ENCODE peak calls at places on chromosomes 11 and 22, in six cellular contexts. H is DND-41, Z is foreskin fibroblast, I is AG09309, M is fibroblast of lung, B is heart left ventricle. K is an unnamed sample.

GRCh38 chr11:75055511-75055910 is 41.2 kb downstream of the OR2AT4 start:
- DNase-seq in H (no peak), Z (no peak), I (no peak), M (peak; percentile 16), B (no peak), K (no peak)

GRCh38 chr11:67627788-67628624 is 1.7 kb downstream of the NUDT8 start:
- DNase-seq in H (no peak), Z (no peak), I (no peak), M (no peak), B (no peak), K (no peak)

GRCh38 chr11:15603208-15603607 is 488.5 kb downstream of the INSC start:
- DNase-seq in H (no peak), Z (no peak), I (no peak), M (no peak), B (peak; percentile 72), K (no peak)

GRCh38 chr11:9462172-9462799 is 1.5 kb downstream of the ZNF143 start:
- DNase-seq in H (no peak), Z (no peak), I (no peak), M (no peak), B (no peak), K (no peak)

GRCh38 chr11:72828692-72829101 is 14.5 kb downstream of the ATG16L2 start:
- DNase-seq in H (no peak), Z (no peak), I (no peak), M (no peak), B (no peak), K (no peak)

GRCh38 chr11:107608809-107609208 is 17.9 kb downstream of the ELMOD1 start:
- DNase-seq in H (no peak), Z (no peak), I (no peak), M (no peak), B (no peak), K (no peak)

GRCh38 chr11:123903932-123904331 is 2.0 kb downstream of the OR8D4 start:
- DNase-seq in H (no peak), Z (no peak), I (no peak), M (no peak), B (no peak), K (no peak)

GRCh38 chr11:67364783-67365525 is 8.4 kb downstream of the CLCF1 start:
- DNase-seq in H (no peak), Z (no peak), I (no peak), M (no peak), B (no peak), K (no peak)

GRCh38 chr22:44538071-44538470 is 40.0 kb upstream of the RTL6 start:
- DNase-seq in H (no peak), Z (peak; percentile 33), I (no peak), M (no peak), B (no peak), K (no peak)

GRCh38 chr11:130909650-130910049 is 6.6 kb downstream of the SNX19 start:
- DNase-seq in H (no peak), Z (peak; percentile 53), I (peak; percentile 37), M (peak; percentile 85), B (no peak), K (no peak)

GRCh38 chr22:34997921-34998320 is 68.0 kb upstream of the ISX start:
- DNase-seq in H (no peak), Z (no peak), I (no peak), M (no peak), B (no peak), K (no peak)

GRCh38 chr11:12201016-12201985 is 90.9 kb downstream of the MICAL2 start:
- DNase-seq in H (no peak), Z (peak; percentile 88), I (peak; percentile 70), M (peak; percentile 77), B (peak; percentile 86), K (peak; percentile 40)

GRCh38 chr22:24424001-24424900 is 3.1 kb upstream of the ADORA2A start:
- DNase-seq in H (no peak), Z (no peak), I (no peak), M (no peak), B (no peak), K (no peak)
- H3K4me3 ChIP-seq in H (no peak overlapping the region), Z (peak overlapping the region; percentile 31), I (peak overlapping the region; percentile 34), M (peak overlapping the region; percentile 54), B (peak overlapping the region; percentile 67), K (peak overlapping the region; percentile 45)

GRCh38 chr11:60902625-60903024 is 3.8 kb downstream of the PRPF19 start:
- DNase-seq in H (no peak), Z (no peak), I (no peak), M (no peak), B (no peak), K (no peak)

GRCh38 chr11:60897496-60897895 is 8.9 kb downstream of the PRPF19 start:
- DNase-seq in H (no peak), Z (no peak), I (no peak), M (no peak), B (no peak), K (no peak)

GRCh38 chr11:60899977-60900376 is 6.4 kb downstream of the PRPF19 start:
- DNase-seq in H (no peak), Z (no peak), I (no peak), M (no peak), B (no peak), K (no peak)

GRCh38 chr11:60899021-60899936 is 7.1 kb downstream of the PRPF19 start:
- DNase-seq in H (peak; percentile 50), Z (peak; percentile 67), I (no peak), M (peak; percentile 76), B (no peak), K (peak; percentile 58)

GRCh38 chr11:60900673-60901404 is 5.5 kb downstream of the PRPF19 start:
- DNase-seq in H (no peak), Z (no peak), I (no peak), M (no peak), B (no peak), K (no peak)
- TF ChIP-seq CTCF in H (no peak), Z (no peak), I (no peak), M (no peak), B (no peak), K (no peak)

DNA sequence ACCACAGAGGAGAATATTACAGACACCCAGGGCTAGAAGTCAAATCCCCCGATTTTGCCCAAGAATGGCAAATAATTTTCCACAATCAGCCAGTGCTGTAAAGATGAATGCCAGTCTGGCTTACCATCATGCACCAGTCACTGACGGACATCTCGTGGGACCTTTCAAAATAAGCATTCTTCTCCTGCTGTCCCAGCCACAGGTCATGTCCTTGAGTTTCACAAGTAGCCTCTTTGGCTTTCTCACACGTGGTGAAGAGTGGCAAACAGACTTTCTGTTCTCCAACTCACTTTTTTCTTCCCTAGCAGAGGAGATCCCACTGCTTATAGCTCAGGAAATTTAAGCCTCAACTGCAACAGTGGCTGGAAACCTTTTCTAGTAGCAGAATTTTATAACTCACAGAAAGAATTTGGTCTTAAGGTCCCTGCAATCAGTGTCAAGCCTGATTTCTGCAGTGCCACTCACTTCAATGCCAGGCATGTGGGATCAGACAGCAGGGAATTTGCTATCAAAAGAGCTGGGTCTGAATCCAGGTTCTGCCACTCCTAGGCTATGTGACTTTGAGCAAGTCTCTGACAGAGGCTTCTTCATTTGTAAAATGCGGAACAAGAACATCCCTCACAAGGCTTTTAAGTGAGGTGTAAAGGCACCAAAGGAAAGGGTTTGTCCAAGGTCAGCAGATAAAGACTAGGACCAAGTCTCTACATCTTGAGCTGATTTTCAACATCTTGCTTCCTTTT is 3.6 kb downstream of the PIK3IP1 start:
- DNase-seq in H (no peak), Z (no peak), I (no peak), M (no peak), B (no peak), K (no peak)
- H3K4me3 ChIP-seq in H (no peak overlapping the region), Z (no peak overlapping the region), I (no peak overlapping the region), M (no peak overlapping the region), B (no peak overlapping the region), K (no peak overlapping the region)

DNA sequence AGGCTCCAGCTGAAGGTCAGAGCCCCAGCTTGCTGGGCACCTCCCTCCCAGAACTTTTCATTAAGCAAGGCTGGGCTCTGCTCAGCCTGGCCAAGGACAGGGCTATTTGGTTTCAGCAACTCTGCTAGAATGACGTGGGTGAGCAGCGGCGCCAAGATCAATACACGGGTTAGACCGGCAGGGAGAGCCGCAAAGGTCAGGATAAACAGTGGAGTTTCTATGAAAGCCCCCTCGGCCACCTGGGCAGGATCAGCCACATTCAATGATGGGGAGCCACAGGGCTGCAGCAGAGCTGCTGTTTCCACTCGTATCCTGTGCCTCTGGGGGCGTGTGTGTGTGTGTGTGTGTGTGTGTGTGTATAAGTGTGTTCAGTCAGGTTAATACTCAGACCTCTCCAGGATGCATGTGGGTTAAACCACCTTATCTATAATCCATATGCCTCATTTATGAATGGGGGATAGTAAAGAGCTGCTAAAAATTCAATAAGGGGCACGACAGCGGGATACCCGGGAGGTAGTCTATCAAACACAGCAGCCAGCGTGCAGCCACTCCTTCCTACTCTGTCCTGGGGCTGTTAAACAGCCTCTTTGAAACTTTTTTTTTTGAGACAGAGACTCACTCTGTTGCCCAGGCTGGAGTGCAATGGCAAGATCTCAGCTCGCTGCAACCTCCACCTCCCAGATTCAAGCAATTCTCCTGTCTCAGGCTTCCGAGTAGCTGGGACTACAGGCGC is 34.8 kb downstream of the MYH9 start:
- DNase-seq in H (no peak), Z (no peak), I (no peak), M (peak; percentile 93), B (peak; percentile 70), K (no peak)
- TF ChIP-seq CTCF in H (no peak), Z (no peak), I (no peak), M (no peak), B (no peak), K (no peak)

GRCh38 chr11:62546244-62546936 is at the start of gene AHNAK:
- DNase-seq in H (no peak), Z (peak; percentile 79), I (no peak), M (peak; percentile 62), B (peak; percentile 90), K (no peak)
- H3K4me3 ChIP-seq in H (peak within 1 kb of the TSS; percentile 2), Z (peak within 1 kb of the TSS; percentile 90), I (peak within 1 kb of the TSS; percentile 98), M (peak within 1 kb of the TSS; percentile 98), B (peak within 1 kb of the TSS; percentile 100), K (peak within 1 kb of the TSS; percentile 99)

DNA sequence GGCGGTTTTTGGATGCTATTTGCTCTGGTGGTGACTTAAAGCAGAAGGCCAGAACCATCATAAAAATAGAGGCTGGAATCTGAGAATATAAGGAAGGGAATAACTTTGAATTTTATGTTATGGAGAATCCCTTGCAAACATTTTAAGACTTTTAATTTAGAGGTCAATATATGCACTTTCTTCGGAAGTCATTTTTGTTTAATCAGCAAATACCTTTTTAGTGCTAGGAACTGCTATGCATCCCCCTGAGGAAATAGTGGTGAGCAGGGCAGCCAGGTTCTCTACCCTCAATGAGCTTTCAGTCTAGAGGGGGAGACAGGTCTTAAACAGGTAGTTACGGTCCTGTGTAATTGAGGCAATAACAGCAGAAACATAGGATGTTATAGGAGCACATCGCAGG is 266.5 kb upstream of the MPPED2 start:
- DNase-seq in H (no peak), Z (no peak), I (no peak), M (no peak), B (no peak), K (no peak)
- TF ChIP-seq CTCF in H (no peak), Z (no peak), I (no peak), M (no peak), B (no peak), K (no peak)

DNA sequence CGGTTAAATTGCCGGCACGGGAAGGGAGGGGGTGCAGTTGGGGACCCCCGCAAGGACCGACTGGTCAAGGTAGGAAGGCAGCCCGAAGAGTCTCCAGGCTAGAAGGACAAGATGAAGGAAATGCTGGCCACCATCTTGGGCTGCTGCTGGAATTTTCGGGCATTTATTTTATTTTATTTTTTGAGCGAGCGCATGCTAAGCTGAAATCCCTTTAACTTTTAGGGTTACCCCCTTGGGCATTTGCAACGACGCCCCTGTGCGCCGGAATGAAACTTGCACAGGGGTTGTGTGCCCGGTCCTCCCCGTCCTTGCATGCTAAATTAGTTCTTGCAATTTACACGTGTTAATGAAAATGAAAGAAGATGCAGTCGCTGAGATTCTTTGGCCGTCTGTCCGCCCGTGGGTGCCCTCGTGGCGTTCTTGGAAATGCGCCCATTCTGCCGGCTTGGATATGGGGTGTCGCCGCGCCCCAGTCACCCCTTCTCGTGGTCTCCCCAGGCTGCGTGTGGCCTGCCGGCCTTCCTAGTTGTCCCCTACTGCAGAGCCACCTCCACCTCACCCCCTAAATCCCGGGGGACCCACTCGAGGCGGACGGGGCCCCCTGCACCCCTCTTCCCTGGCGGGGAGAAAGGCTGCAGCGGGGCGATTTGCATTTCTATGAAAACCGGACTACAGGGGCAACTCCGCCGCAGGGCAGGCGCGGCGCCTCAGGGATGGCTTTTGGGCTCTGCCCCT is 529 bp upstream of the CCND1 start:
- DNase-seq in H (no peak), Z (no peak), I (no peak), M (peak; percentile 39), B (peak; percentile 59), K (no peak)
- H3K4me3 ChIP-seq in H (no peak overlapping the region), Z (peak overlapping the region; percentile 93), I (peak overlapping the region; percentile 73), M (peak overlapping the region; percentile 98), B (peak overlapping the region; percentile 93), K (peak overlapping the region; percentile 99)